ENCODE peak calls at places on chromosomes 12 and 14, in five cellular contexts. P is GM12878, Z is K562, U is H1, M is HepG2. H is an unnamed sample. For H3K79me2, the result is how much of the 10 kb centered on the place peaks cover.

GRCh38 chr12:68240079-68240478 is 13.3 kb downstream of the IL22 start:
- DNase-seq in M (no peak), Z (peak), P (no peak), U (no peak), H (no peak)

GRCh38 chr12:116524964-116525379 is 34.2 kb upstream of the MAP1LC3B2 start:
- DNase-seq in M (no peak), Z (no peak), U (no peak), P (no peak), H (peak)

GRCh38 chr12:70733385-70733784 is 96.2 kb upstream of the PTPRB start:
- DNase-seq in U (no peak), P (peak), M (peak), Z (peak), H (peak)

GRCh38 chr12:70666364-70666763 is 29.1 kb upstream of the PTPRB start:
- DNase-seq in P (no peak), M (no peak), Z (no peak), U (no peak), H (no peak)

GRCh38 chr12:65881965-65882413 is 57.7 kb downstream of the HMGA2 start:
- DNase-seq in Z (peak), M (no peak), U (no peak), P (no peak), H (peak)

GRCh38 chr12:19759229-19759628 is 319.9 kb downstream of the AEBP2 start:
- DNase-seq in M (no peak), Z (no peak), P (no peak), U (no peak), H (no peak)

GRCh38 chr12:88530868-88531267 is 49.4 kb downstream of the KITLG start:
- DNase-seq in P (no peak), M (no peak), Z (no peak), U (no peak), H (no peak)

GRCh38 chr12:66393890-66394289 is 91.6 kb downstream of the HELB start:
- DNase-seq in Z (no peak), M (no peak), U (no peak), P (no peak), H (no peak)

GRCh38 chr12:118061876-118062791 is 1.2 kb upstream of the WSB2 start:
- DNase-seq in P (no peak), Z (peak), U (peak), M (no peak), H (peak)

GRCh38 chr14:38387821-38388220 is 131.9 kb upstream of the CLEC14A start:
- DNase-seq in Z (no peak), U (no peak), M (no peak), P (no peak), H (no peak)

GRCh38 chr14:95507174-95507573 is 9.3 kb downstream of the SYNE3 start:
- DNase-seq in M (no peak), P (no peak), U (no peak), Z (peak), H (no peak)

GRCh38 chr14:64502476-64503183 is 1.0 kb downstream of the ZBTB25 start:
- DNase-seq in P (no peak), U (no peak), Z (peak), M (no peak), H (peak)

GRCh38 chr12:49939707-49940106 is 10.8 kb upstream of the AQP2 start:
- DNase-seq in P (no peak), U (no peak), M (no peak), Z (no peak), H (no peak)

GRCh38 chr14:92254786-92255185 is 68.2 kb upstream of the SLC24A4 start:
- DNase-seq in P (no peak), M (no peak), U (peak), Z (no peak), H (peak)

GRCh38 chr14:24314377-24315193 is 3.3 kb downstream of the LTB4R start:
- DNase-seq in P (no peak), M (no peak), U (no peak), Z (no peak), H (no peak)

GRCh38 chr12:53660064-53660463 is 15.8 kb downstream of the ATP5MC2 start:
- DNase-seq in M (no peak), Z (peak), U (no peak), P (no peak), H (no peak)

GRCh38 chr12:130835011-130835410 is 4.0 kb downstream of the STX2 start:
- DNase-seq in P (no peak), Z (peak), U (no peak), M (no peak), H (no peak)

GRCh38 chr12:118359541-118359915 is 13.2 kb downstream of the TAOK3 start:
- DNase-seq in M (no peak), U (no peak), Z (peak), P (no peak), H (no peak)

DNA sequence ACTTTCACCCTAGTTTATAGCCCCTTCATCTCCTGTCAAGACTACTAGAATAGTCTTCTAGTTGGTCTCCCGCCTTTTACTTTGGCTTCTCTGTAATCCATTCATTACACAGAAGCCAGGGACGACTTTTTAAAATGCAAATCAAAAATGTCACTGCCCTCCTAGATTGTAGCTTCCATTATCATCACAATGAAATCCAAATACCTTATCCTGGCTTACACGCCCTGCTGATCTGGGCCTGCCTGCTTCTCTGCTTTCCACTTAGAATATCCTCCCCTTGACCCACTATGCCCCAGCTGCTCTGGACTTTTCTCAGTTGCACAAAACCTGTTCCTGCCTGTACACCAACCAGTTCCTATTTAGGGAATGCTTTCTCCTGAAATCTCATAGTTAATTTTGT is 4.5 kb upstream of the EEA1 start:
- DNase-seq in M (no peak), P (no peak), Z (no peak), U (no peak), H (peak)
- TF ChIP-seq CREB1 in M (no peak), P (no peak), Z (no peak), U (no peak), H (no peak)

DNA sequence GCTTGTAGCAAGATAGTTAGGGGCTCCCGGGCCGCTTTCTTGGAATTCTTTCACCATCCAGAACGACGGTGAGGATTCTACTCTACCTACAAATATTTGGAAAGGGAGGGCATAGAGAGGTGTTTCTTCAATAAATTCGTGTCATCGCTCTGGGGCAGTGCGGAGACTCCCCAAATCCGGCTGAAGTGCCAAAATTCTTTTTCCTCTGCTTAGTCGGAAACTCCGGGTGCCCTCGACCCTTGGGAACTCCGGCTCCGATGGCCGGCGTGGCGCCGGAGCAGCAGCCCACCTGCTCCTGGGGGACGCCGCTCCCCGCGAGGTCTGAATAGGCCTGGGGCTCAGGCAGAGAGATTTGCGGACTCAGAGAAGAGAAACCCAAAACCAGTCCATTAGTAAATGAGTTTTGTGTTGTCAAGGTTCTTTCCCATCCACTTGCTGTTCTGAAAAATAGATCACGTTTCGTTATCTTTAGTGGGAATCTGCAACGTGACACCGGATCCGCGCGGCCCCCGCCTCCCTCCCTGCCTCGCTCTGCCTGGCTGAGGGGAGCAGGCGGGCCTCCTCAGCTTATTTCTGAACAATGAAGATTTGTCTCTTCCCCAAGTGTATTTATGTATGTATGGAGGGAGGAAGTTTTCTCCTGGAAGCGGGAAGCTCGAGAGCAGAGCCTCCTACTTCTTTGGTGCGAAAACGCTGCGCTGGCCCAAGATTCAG is 3.6 kb upstream of the SIX1 start:
- DNase-seq in P (no peak), Z (peak), U (no peak), M (no peak), H (peak)
- TF ChIP-seq EZH2 in P (no peak), Z (no peak), U (peak), M (no peak), H (peak)

GRCh38 chr12:124457287-124458219 is 109.9 kb downstream of the NCOR2 start:
- DNase-seq in Z (no peak), P (no peak), U (no peak), M (no peak), H (no peak)
- H3K79me2 ChIP-seq in Z (under half), P (under half), U (under half), M (under half), H (under half)

GRCh38 chr12:59700145-59700435 is 104.3 kb downstream of the SLC16A7 start:
- DNase-seq in M (no peak), P (no peak), Z (no peak), U (no peak), H (no peak)

GRCh38 chr12:59699408-59700144 is 103.7 kb downstream of the SLC16A7 start:
- DNase-seq in Z (no peak), P (no peak), U (no peak), M (no peak), H (no peak)

GRCh38 chr12:59695379-59695778 is 99.5 kb downstream of the SLC16A7 start:
- DNase-seq in U (no peak), P (no peak), Z (no peak), M (no peak), H (no peak)

GRCh38 chr12:59698599-59698998 is 102.8 kb downstream of the SLC16A7 start:
- DNase-seq in U (no peak), Z (no peak), M (no peak), P (no peak), H (no peak)
- TF ChIP-seq CREB1 in U (no peak), Z (no peak), M (no peak), P (no peak), H (no peak)

GRCh38 chr14:26194816-26195215 is 403.0 kb downstream of the NOVA1 start:
- DNase-seq in P (no peak), Z (no peak), M (no peak), U (no peak), H (no peak)
- TF ChIP-seq EZH2 in P (no peak), Z (no peak), M (no peak), U (no peak), H (no peak)

GRCh38 chr12:1065629-1066028 is 74.6 kb downstream of the ERC1 start:
- DNase-seq in Z (no peak), M (no peak), P (no peak), U (no peak), H (no peak)

GRCh38 chr12:1059162-1059561 is 68.1 kb downstream of the ERC1 start:
- DNase-seq in P (no peak), M (no peak), Z (no peak), U (no peak), H (no peak)

GRCh38 chr12:1064317-1064716 is 73.3 kb downstream of the ERC1 start:
- DNase-seq in Z (no peak), P (no peak), M (no peak), U (no peak), H (no peak)

GRCh38 chr12:1058423-1058822 is 67.4 kb downstream of the ERC1 start:
- DNase-seq in M (no peak), P (no peak), U (no peak), Z (no peak), H (no peak)

GRCh38 chr12:1063852-1064251 is 72.8 kb downstream of the ERC1 start:
- DNase-seq in U (no peak), P (no peak), M (no peak), Z (no peak), H (no peak)
- H3K79me2 ChIP-seq in U (under half), P (under half), M (under half), Z (under half), H (half or more)

GRCh38 chr12:113473942-113474341 is 2.3 kb upstream of the LHX5 start:
- DNase-seq in U (no peak), Z (no peak), M (no peak), P (no peak), H (peak)
- TF ChIP-seq CREB1 in U (no peak), Z (no peak), M (no peak), P (no peak), H (no peak)

GRCh38 chr14:74238974-74239847 is at the start of gene VSX2:
- DNase-seq in U (peak), M (no peak), Z (no peak), P (no peak), H (peak)

GRCh38 chr14:74239848-74240793 is 872 bp downstream of the VSX2 start:
- DNase-seq in U (peak), P (no peak), M (no peak), Z (no peak), H (peak)

GRCh38 chr14:74241611-74242005 is 2.4 kb downstream of the VSX2 start:
- DNase-seq in U (no peak), Z (no peak), M (no peak), P (no peak), H (no peak)

GRCh38 chr14:74242055-74243042 is 3.1 kb downstream of the VSX2 start:
- DNase-seq in Z (no peak), M (no peak), U (no peak), P (no peak), H (peak)

DNA sequence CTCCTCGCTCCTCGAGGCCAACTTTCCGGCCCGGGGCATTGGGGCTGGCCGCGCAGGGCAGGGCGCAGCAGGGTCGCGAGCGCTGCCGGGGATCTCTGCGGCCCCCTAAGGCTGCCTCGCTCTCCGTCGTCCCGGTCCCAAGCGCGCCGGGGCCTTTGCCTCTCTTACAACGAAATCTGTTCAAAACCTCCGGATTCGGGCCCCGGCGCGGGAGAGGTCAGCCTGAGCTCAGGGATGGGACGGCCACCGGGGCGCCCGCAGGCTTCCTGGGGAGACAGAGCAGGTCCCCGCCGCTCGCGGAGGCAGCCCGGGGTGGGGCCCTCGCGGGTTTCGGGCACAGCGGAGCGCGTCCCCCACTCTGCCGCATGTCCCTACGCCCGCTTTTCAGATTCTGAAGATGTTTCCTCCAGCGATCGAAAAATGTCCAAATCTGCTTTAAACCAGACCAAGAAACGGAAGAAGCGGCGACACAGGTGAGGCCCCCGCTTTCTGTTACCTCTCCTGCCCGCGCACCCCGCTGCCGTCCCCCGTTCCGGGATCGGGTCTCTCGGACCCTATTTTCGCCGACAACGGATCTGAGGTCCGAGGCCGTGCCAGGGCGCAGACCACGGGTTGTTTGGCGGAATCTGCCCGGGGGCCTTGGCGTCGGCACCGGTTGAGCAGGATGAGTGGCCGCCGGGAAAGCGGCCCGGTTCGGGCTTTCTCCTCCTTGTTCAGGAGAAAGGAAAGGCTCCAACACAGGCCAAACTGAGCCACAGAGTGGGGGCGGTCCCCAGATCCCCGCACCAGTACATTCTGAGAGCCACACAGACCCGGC is 1.8 kb downstream of the VSX2 start:
- DNase-seq in U (peak), Z (no peak), M (no peak), P (no peak), H (peak)
- TF ChIP-seq EZH2 in U (peak), Z (no peak), M (no peak), P (peak), H (peak)

DNA sequence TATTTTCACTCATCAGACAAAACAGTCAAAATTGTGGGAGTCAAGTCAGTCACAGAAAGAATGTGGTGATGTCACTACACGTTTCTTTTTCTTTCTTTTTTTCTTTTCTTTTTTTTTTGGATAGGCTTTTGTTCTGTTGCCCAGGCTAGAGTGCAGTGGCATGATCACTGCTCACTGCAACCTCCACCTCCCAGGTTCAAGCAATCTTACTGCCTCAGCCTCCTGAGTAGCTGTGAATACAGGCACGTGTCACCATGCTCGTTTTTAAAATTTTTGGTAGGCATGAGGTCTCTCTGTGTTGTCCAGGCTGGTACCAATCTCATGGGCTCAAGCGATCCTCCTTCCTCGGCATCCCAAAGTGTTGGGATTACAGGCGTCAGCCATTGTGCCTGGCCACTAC is 2.3 kb downstream of the CLECL1 start:
- DNase-seq in P (no peak), Z (no peak), U (no peak), M (no peak), H (no peak)
- H3K79me2 ChIP-seq in P (half or more), Z (under half), U (under half), M (under half), H (under half)

DNA sequence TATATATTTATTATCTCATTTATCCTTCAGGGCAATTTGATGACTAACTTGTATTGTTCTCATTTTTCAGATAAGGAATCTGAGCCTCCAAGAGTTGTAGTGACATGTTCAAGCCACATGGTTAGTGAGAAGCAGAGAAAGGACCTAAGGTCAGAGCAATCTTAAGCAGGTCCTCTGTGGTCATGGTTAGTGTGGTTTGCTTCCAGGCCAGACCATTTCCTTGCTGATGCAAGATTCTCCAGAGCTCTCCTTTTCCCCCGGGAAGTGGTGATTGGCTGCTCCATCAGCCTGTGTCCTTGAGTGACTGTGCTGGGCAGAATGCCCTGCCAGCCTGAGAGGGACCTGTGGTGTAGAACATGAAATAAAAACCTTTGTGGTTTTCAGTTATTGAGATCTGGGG is 141.3 kb downstream of the KTN1 start:
- DNase-seq in U (no peak), P (no peak), Z (no peak), M (no peak), H (no peak)
- TF ChIP-seq CREB1 in U (no peak), P (no peak), Z (no peak), M (no peak), H (no peak)

H was measured in GM23338.